ENCODE peak calls at places on chromosome 5, in ten cellular contexts. Q is SJSA1, P is cardiac muscle cell, C is stomach, Y is neuronal stem cell, N is mammary epithelial cell, G is lung, K is adrenal gland, O is upper lobe of left lung, T is aorta. Z is an unnamed sample.

GRCh38 chr5:6674421-6674820 is 38.8 kb upstream of the TENT4A start:
- DNase-seq in K (no peak), N (no peak), O (no peak), T (no peak), Q (no peak), P (no peak), Y (no peak), C (no peak), G (no peak), Z (no peak)

GRCh38 chr5:156435101-156435500 is 108.1 kb downstream of the SGCD start:
- DNase-seq in T (no peak), P (no peak), K (no peak), C (no peak), N (no peak), O (no peak), G (no peak), Q (no peak), Y (no peak), Z (no peak)

GRCh38 chr5:61275841-61276240 is 56.2 kb upstream of the ZSWIM6 start:
- DNase-seq in P (no peak), Y (no peak), N (peak; percentile 56), T (no peak), Q (peak; percentile 42), C (no peak), K (peak; percentile 85), O (peak; percentile 89), G (peak; percentile 73), Z (no peak)

GRCh38 chr5:36877667-36878420 is 1.3 kb downstream of the NIPBL start:
- DNase-seq in C (no peak), Q (peak; percentile 41), G (no peak), Y (no peak), P (peak; percentile 49), O (peak; percentile 22), N (peak; percentile 76), T (no peak), K (no peak), Z (no peak)

GRCh38 chr5:43101491-43101890 is 19.2 kb upstream of the ZNF131 start:
- DNase-seq in O (no peak), Q (no peak), G (no peak), K (no peak), P (peak; percentile 15), N (peak; percentile 24), C (no peak), T (no peak), Y (no peak), Z (no peak)

GRCh38 chr5:72425995-72426394 is 81.2 kb downstream of the ZNF366 start:
- DNase-seq in N (no peak), Q (no peak), O (no peak), C (no peak), Y (no peak), K (no peak), T (no peak), G (no peak), P (no peak), Z (no peak)

GRCh38 chr5:125326114-125326513 is 579.7 kb upstream of the ZNF608 start:
- DNase-seq in Q (peak; percentile 51), O (no peak), Y (no peak), P (peak; percentile 73), G (peak; percentile 36), N (peak; percentile 74), K (peak; percentile 93), C (peak; percentile 44), T (no peak), Z (no peak)

GRCh38 chr5:89282832-89283510 is 400.0 kb upstream of the MEF2C start:
- DNase-seq in C (no peak), N (peak; percentile 90), K (no peak), Y (no peak), O (no peak), P (no peak), Q (peak; percentile 47), T (no peak), G (no peak), Z (no peak)

GRCh38 chr5:146952168-146952567 is 73.6 kb upstream of the PPP2R2B start:
- DNase-seq in P (no peak), C (no peak), Y (no peak), G (no peak), T (no peak), N (no peak), K (no peak), Q (no peak), O (no peak), Z (no peak)

GRCh38 chr5:132475939-132476852 is 14.4 kb downstream of the IRF1 start:
- DNase-seq in O (no peak), P (no peak), C (peak; percentile 32), K (peak; percentile 61), T (no peak), N (no peak), Q (no peak), Y (no peak), G (no peak), Z (no peak)

GRCh38 chr5:10391130-10391529 is 37.6 kb downstream of the MARCHF6 start:
- DNase-seq in K (no peak), N (no peak), C (no peak), Y (no peak), Q (no peak), O (no peak), G (no peak), P (no peak), T (peak; percentile 49), Z (no peak)

GRCh38 chr5:7756453-7756852 is 94.5 kb downstream of the CFAP90 start:
- DNase-seq in Y (no peak), Q (no peak), T (no peak), K (no peak), O (no peak), N (no peak), P (no peak), G (no peak), C (no peak), Z (no peak)

GRCh38 chr5:71573611-71574010 is 13.5 kb upstream of the MCCC2 start:
- DNase-seq in O (no peak), G (peak; percentile 21), K (no peak), Y (no peak), N (no peak), P (peak; percentile 8), T (no peak), C (peak; percentile 66), Q (no peak), Z (no peak)

GRCh38 chr5:81698806-81699205 is 52.1 kb downstream of the SSBP2 start:
- DNase-seq in T (no peak), C (no peak), K (no peak), Y (no peak), Q (no peak), G (no peak), N (no peak), O (no peak), P (no peak), Z (no peak)

GRCh38 chr5:112417931-112418358 is 1.1 kb downstream of the EPB41L4A start:
- DNase-seq in N (peak; percentile 46), P (peak; percentile 46), G (peak; percentile 32), T (peak; percentile 86), Q (peak; percentile 20), O (peak; percentile 28), C (peak; percentile 49), Y (peak; percentile 23), K (peak; percentile 92), Z (no peak)
- H3K27ac ChIP-seq in N (no peak overlapping the region), P (no peak overlapping the region), G (peak overlapping the region; percentile 82), T (no peak overlapping the region), Q (no peak overlapping the region), O (peak overlapping the region; percentile 85), C (peak overlapping the region; percentile 87), Y (no peak overlapping the region), K (no peak overlapping the region), Z (no peak overlapping the region)

DNA sequence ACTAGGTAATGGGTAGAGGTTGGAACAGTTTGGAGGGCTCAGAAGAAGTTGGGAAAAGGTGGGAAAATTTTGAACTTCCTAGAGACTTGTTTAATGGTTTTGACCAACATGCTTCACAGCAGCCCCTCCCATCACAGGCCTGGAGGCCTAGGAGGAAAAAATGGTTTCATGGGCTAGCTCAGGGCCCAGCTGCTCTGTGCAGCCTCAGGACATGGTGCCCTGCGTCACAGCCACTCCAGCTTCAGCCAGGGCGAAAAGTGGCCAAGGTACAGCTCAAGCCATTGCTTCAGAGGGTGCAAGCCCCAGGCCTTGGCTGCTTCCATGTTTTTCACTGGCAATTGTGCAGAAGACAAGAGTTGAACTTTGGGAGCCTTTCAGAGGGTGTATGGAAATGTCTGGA is 453.7 kb downstream of the LRRC70 start:
- DNase-seq in O (no peak), K (no peak), C (no peak), P (no peak), T (no peak), Q (no peak), G (no peak), Y (no peak), N (no peak), Z (no peak)
- H3K9me3 ChIP-seq in O (no peaks in the 10 kb centered on the region), K (no peaks in the 10 kb centered on the region), C (peaks cover 37% of the 10 kb centered on the region), P (no peaks in the 10 kb centered on the region), T (peaks cover 7% of the 10 kb centered on the region), Q (peaks cover 4% of the 10 kb centered on the region), G (peaks cover 3% of the 10 kb centered on the region), Y (peaks cover 9% of the 10 kb centered on the region), N (peaks cover 14% of the 10 kb centered on the region), Z (peaks cover 4% of the 10 kb centered on the region)

GRCh38 chr5:172788771-172789686 is 18.0 kb upstream of the DUSP1 start:
- DNase-seq in Y (no peak), O (peak; percentile 75), P (peak; percentile 71), K (peak; percentile 93), C (peak; percentile 76), T (no peak), N (no peak), G (no peak), Q (no peak), Z (no peak)
- H3K4me1 ChIP-seq in Y (peaks cover 10% of the 10 kb centered on the region), O (peaks cover 33% of the 10 kb centered on the region), P (peaks cover 23% of the 10 kb centered on the region), K (peaks cover 35% of the 10 kb centered on the region), C (peaks cover 25% of the 10 kb centered on the region), T (no peaks in the 10 kb centered on the region), N (no peaks in the 10 kb centered on the region), G (peaks cover 4% of the 10 kb centered on the region), Q (peaks cover 59% of the 10 kb centered on the region), Z (peaks cover 4% of the 10 kb centered on the region)

GRCh38 chr5:145946112-145946861 is 9.9 kb downstream of the SH3RF2 start:
- DNase-seq in N (peak; percentile 98), T (no peak), P (no peak), Q (peak; percentile 98), G (no peak), O (no peak), K (peak; percentile 52), C (no peak), Y (no peak), Z (no peak)
- H3K27ac ChIP-seq in N (peak overlapping the region; percentile 65), T (no peak overlapping the region), P (peak overlapping the region; percentile 51), Q (peak overlapping the region; percentile 77), G (no peak overlapping the region), O (no peak overlapping the region), K (no peak overlapping the region), C (peak overlapping the region; percentile 79), Y (no peak overlapping the region), Z (no peak overlapping the region)

DNA sequence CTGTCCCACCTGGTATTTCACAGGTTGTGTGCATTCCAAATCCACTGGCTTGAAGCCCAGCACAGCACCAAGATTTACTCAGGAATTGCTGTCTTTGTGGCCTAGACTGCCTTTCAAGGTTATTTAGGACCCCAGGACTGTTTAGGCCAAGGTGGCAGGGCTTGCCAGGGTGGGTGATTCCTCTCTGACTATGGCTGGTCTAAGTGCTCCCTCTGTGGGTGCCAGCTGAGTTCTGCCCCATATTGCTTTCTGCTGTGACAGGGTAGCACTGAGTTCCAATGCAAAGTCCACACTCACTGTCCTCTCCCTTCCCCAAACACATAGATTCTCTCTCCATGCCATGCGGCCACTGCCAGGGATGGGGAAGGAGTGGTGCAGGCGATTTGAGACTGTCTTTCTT is 318.2 kb downstream of the EFNA5 start:
- DNase-seq in Y (no peak), K (no peak), N (no peak), P (no peak), Q (no peak), T (no peak), C (no peak), O (no peak), G (no peak), Z (no peak)
- H3K9me3 ChIP-seq in Y (peaks cover 5% of the 10 kb centered on the region), K (no peaks in the 10 kb centered on the region), N (no peaks in the 10 kb centered on the region), P (no peaks in the 10 kb centered on the region), Q (no peaks in the 10 kb centered on the region), T (peaks cover 2% of the 10 kb centered on the region), C (no peaks in the 10 kb centered on the region), O (no peaks in the 10 kb centered on the region), G (no peaks in the 10 kb centered on the region), Z (no peaks in the 10 kb centered on the region)

GRCh38 chr5:151063136-151063544 is 17.7 kb downstream of the TNIP1 start:
- DNase-seq in G (no peak), K (peak; percentile 93), O (no peak), C (no peak), N (peak; percentile 50), T (no peak), Y (no peak), P (peak; percentile 28), Q (peak; percentile 89), Z (no peak)
- H3K4me1 ChIP-seq in G (peaks cover 35% of the 10 kb centered on the region), K (peaks cover 59% of the 10 kb centered on the region), O (peaks cover 59% of the 10 kb centered on the region), C (peaks cover 54% of the 10 kb centered on the region), N (peaks cover 13% of the 10 kb centered on the region), T (peaks cover 4% of the 10 kb centered on the region), Y (no peaks in the 10 kb centered on the region), P (peaks cover 12% of the 10 kb centered on the region), Q (peaks cover 53% of the 10 kb centered on the region), Z (no peaks in the 10 kb centered on the region)

Z was measured in iPS DF 6.9.